ENCODE peak calls at places on chromosomes 3 and 15, in four cellular contexts. Z, M, O and Q are unnamed samples.

GRCh38 chr3:71119171-71119570 is 464.4 kb downstream of the FOXP1 start:
- DNase-seq in Z (no peak), M (no peak), O (no peak), Q (no peak)

GRCh38 chr15:65805019-65805738 is 13.1 kb upstream of the DENND4A start:
- DNase-seq in Z (no peak), M (no peak), O (no peak), Q (no peak)

GRCh38 chr3:188183452-188183851 is 29.5 kb downstream of the LPP start:
- DNase-seq in Z (no peak), M (no peak), O (no peak), Q (no peak)

GRCh38 chr3:10280571-10280970 is 12.2 kb downstream of the GHRL start:
- DNase-seq in Z (no peak), M (no peak), O (no peak), Q (no peak)

GRCh38 chr15:29668120-29668602 is 154.1 kb downstream of the TJP1 start:
- DNase-seq in Z (peak; percentile 78), M (peak; percentile 72), O (peak; percentile 74), Q (peak; percentile 82)

GRCh38 chr15:62272290-62272689 is 107.2 kb upstream of the C2CD4B start:
- DNase-seq in Z (no peak), M (no peak), O (no peak), Q (no peak)

GRCh38 chr15:41597787-41598186 is 38.8 kb downstream of the TYRO3 start:
- DNase-seq in Z (no peak), M (no peak), O (no peak), Q (no peak)

GRCh38 chr3:127389913-127390312 is 102.1 kb upstream of the PRR20G start:
- DNase-seq in Z (no peak), M (no peak), O (no peak), Q (no peak)

GRCh38 chr3:185308126-185308754 is 54.4 kb upstream of the EHHADH start:
- DNase-seq in Z (peak; percentile 66), M (peak; percentile 77), O (peak; percentile 63), Q (peak; percentile 47)

GRCh38 chr3:44913868-44914468 is 39.6 kb downstream of the TGM4 start:
- DNase-seq in Z (peak; percentile 48), M (peak; percentile 70), O (peak; percentile 78), Q (peak; percentile 85)